ENCODE peak calls at places on chromosomes 12 and 14, in ten cellular contexts. One of them, this sample, is unnamed.

GRCh38 chr14:40309124-40309523 is 876.9 kb upstream of the FBXO33 start:
- DNase-seq in upper lobe of left lung: no peak
- DNase-seq in RWPE2: no peak
- DNase-seq in endothelial cell: no peak
- DNase-seq in HL-60: no peak
- DNase-seq in PC-9: no peak
- DNase-seq in type B pancreatic cell: no peak
- DNase-seq in AG04449: no peak
- DNase-seq in WTC11: no peak
- DNase-seq in fibroblast of mammary gland: no peak
- DNase-seq in this sample: no peak

GRCh38 chr14:30620178-30620577 is 1.9 kb upstream of the SCFD1 start:
- DNase-seq in upper lobe of left lung: no peak
- DNase-seq in RWPE2: no peak
- DNase-seq in endothelial cell: no peak
- DNase-seq in HL-60: no peak
- DNase-seq in PC-9: no peak
- DNase-seq in type B pancreatic cell: no peak
- DNase-seq in AG04449: peak
- DNase-seq in WTC11: no peak
- DNase-seq in fibroblast of mammary gland: peak
- DNase-seq in this sample: no peak

GRCh38 chr12:54439521-54440255 is 20.6 kb upstream of the ITGA5 start:
- DNase-seq in upper lobe of left lung: no peak
- DNase-seq in RWPE2: no peak
- DNase-seq in endothelial cell: no peak
- DNase-seq in HL-60: peak
- DNase-seq in PC-9: peak
- DNase-seq in type B pancreatic cell: no peak
- DNase-seq in AG04449: peak
- DNase-seq in WTC11: no peak
- DNase-seq in fibroblast of mammary gland: peak
- DNase-seq in this sample: no peak

GRCh38 chr12:75884465-75884985 is 147.1 kb downstream of the PHLDA1 start:
- DNase-seq in upper lobe of left lung: no peak
- DNase-seq in RWPE2: no peak
- DNase-seq in endothelial cell: no peak
- DNase-seq in HL-60: no peak
- DNase-seq in PC-9: no peak
- DNase-seq in type B pancreatic cell: no peak
- DNase-seq in AG04449: no peak
- DNase-seq in WTC11: no peak
- DNase-seq in fibroblast of mammary gland: no peak
- DNase-seq in this sample: no peak

GRCh38 chr14:20413785-20414117 is 450 bp upstream of the TEP1 start:
- DNase-seq in upper lobe of left lung: peak
- DNase-seq in RWPE2: no peak
- DNase-seq in endothelial cell: no peak
- DNase-seq in HL-60: no peak
- DNase-seq in PC-9: no peak
- DNase-seq in type B pancreatic cell: no peak
- DNase-seq in AG04449: no peak
- DNase-seq in WTC11: no peak
- DNase-seq in fibroblast of mammary gland: no peak
- DNase-seq in this sample: no peak

GRCh38 chr14:35341454-35342159 is 49.4 kb downstream of the PSMA6 start:
- DNase-seq in upper lobe of left lung: peak
- DNase-seq in RWPE2: peak
- DNase-seq in endothelial cell: no peak
- DNase-seq in HL-60: no peak
- DNase-seq in PC-9: peak
- DNase-seq in type B pancreatic cell: no peak
- DNase-seq in AG04449: no peak
- DNase-seq in WTC11: peak
- DNase-seq in fibroblast of mammary gland: peak
- DNase-seq in this sample: peak

GRCh38 chr12:104686196-104686595 is 229.4 kb downstream of the CHST11 start:
- DNase-seq in upper lobe of left lung: no peak
- DNase-seq in RWPE2: no peak
- DNase-seq in endothelial cell: no peak
- DNase-seq in HL-60: no peak
- DNase-seq in PC-9: no peak
- DNase-seq in type B pancreatic cell: no peak
- DNase-seq in AG04449: no peak
- DNase-seq in WTC11: no peak
- DNase-seq in fibroblast of mammary gland: peak
- DNase-seq in this sample: no peak

GRCh38 chr14:91277546-91278382 is 33.3 kb upstream of the GPR68 start:
- DNase-seq in upper lobe of left lung: no peak
- DNase-seq in RWPE2: no peak
- DNase-seq in endothelial cell: no peak
- DNase-seq in HL-60: no peak
- DNase-seq in PC-9: no peak
- DNase-seq in type B pancreatic cell: no peak
- DNase-seq in AG04449: no peak
- DNase-seq in WTC11: no peak
- DNase-seq in fibroblast of mammary gland: no peak
- DNase-seq in this sample: peak

GRCh38 chr14:32709072-32709471 is 229.6 kb upstream of the NPAS3 start:
- DNase-seq in upper lobe of left lung: no peak
- DNase-seq in RWPE2: no peak
- DNase-seq in endothelial cell: no peak
- DNase-seq in HL-60: no peak
- DNase-seq in PC-9: no peak
- DNase-seq in type B pancreatic cell: no peak
- DNase-seq in AG04449: no peak
- DNase-seq in WTC11: no peak
- DNase-seq in fibroblast of mammary gland: peak
- DNase-seq in this sample: no peak

GRCh38 chr14:92724516-92725340 is 23.7 kb downstream of the LGMN start:
- DNase-seq in upper lobe of left lung: peak
- DNase-seq in RWPE2: no peak
- DNase-seq in endothelial cell: no peak
- DNase-seq in HL-60: no peak
- DNase-seq in PC-9: no peak
- DNase-seq in type B pancreatic cell: no peak
- DNase-seq in AG04449: no peak
- DNase-seq in WTC11: no peak
- DNase-seq in fibroblast of mammary gland: peak
- DNase-seq in this sample: no peak

GRCh38 chr14:99520571-99521081 is 39.4 kb downstream of the CCNK start:
- DNase-seq in upper lobe of left lung: no peak
- DNase-seq in RWPE2: peak
- DNase-seq in endothelial cell: no peak
- DNase-seq in HL-60: no peak
- DNase-seq in PC-9: no peak
- DNase-seq in type B pancreatic cell: no peak
- DNase-seq in AG04449: no peak
- DNase-seq in WTC11: peak
- DNase-seq in fibroblast of mammary gland: no peak
- DNase-seq in this sample: peak

GRCh38 chr12:24510581-24511125 is 438.2 kb downstream of the BCAT1 start:
- DNase-seq in upper lobe of left lung: no peak
- DNase-seq in RWPE2: no peak
- DNase-seq in endothelial cell: no peak
- DNase-seq in HL-60: no peak
- DNase-seq in PC-9: no peak
- DNase-seq in type B pancreatic cell: no peak
- DNase-seq in AG04449: no peak
- DNase-seq in WTC11: no peak
- DNase-seq in fibroblast of mammary gland: no peak
- DNase-seq in this sample: no peak

GRCh38 chr12:121795029-121795977 is 1.8 kb upstream of the RHOF start:
- DNase-seq in upper lobe of left lung: peak
- DNase-seq in RWPE2: peak
- DNase-seq in endothelial cell: peak
- DNase-seq in HL-60: peak
- DNase-seq in PC-9: peak
- DNase-seq in type B pancreatic cell: peak
- DNase-seq in AG04449: no peak
- DNase-seq in WTC11: peak
- DNase-seq in fibroblast of mammary gland: peak
- DNase-seq in this sample: no peak

GRCh38 chr12:79688376-79689040 is 2.3 kb downstream of the PAWR start:
- DNase-seq in upper lobe of left lung: no peak
- DNase-seq in RWPE2: no peak
- DNase-seq in endothelial cell: no peak
- DNase-seq in HL-60: no peak
- DNase-seq in PC-9: no peak
- DNase-seq in type B pancreatic cell: no peak
- DNase-seq in AG04449: no peak
- DNase-seq in WTC11: no peak
- DNase-seq in fibroblast of mammary gland: peak
- DNase-seq in this sample: no peak

GRCh38 chr14:71138236-71139057 is 231.2 kb downstream of the PCNX1 start:
- DNase-seq in upper lobe of left lung: no peak
- DNase-seq in RWPE2: no peak
- DNase-seq in endothelial cell: no peak
- DNase-seq in HL-60: no peak
- DNase-seq in PC-9: no peak
- DNase-seq in type B pancreatic cell: no peak
- DNase-seq in AG04449: no peak
- DNase-seq in WTC11: no peak
- DNase-seq in fibroblast of mammary gland: peak
- DNase-seq in this sample: no peak

GRCh38 chr14:77347746-77348145 is 26.9 kb downstream of the GSTZ1 start:
- DNase-seq in upper lobe of left lung: no peak
- DNase-seq in RWPE2: no peak
- DNase-seq in endothelial cell: no peak
- DNase-seq in HL-60: no peak
- DNase-seq in PC-9: no peak
- DNase-seq in type B pancreatic cell: no peak
- DNase-seq in AG04449: no peak
- DNase-seq in WTC11: no peak
- DNase-seq in fibroblast of mammary gland: no peak
- DNase-seq in this sample: no peak

GRCh38 chr14:93960108-93960475 is 16.3 kb downstream of the ASB2 start:
- DNase-seq in upper lobe of left lung: no peak
- DNase-seq in RWPE2: no peak
- DNase-seq in endothelial cell: no peak
- DNase-seq in HL-60: no peak
- DNase-seq in PC-9: peak
- DNase-seq in type B pancreatic cell: no peak
- DNase-seq in AG04449: no peak
- DNase-seq in WTC11: no peak
- DNase-seq in fibroblast of mammary gland: no peak
- DNase-seq in this sample: no peak

GRCh38 chr14:105474478-105475268 is at the start of gene CRIP2:
- DNase-seq in upper lobe of left lung: no peak
- DNase-seq in RWPE2: no peak
- DNase-seq in endothelial cell: peak
- DNase-seq in HL-60: no peak
- DNase-seq in PC-9: no peak
- DNase-seq in type B pancreatic cell: no peak
- DNase-seq in AG04449: no peak
- DNase-seq in WTC11: no peak
- DNase-seq in fibroblast of mammary gland: no peak
- DNase-seq in this sample: no peak
- TF ChIP-seq CTCF in upper lobe of left lung: no peak
- TF ChIP-seq CTCF in RWPE2: peak
- TF ChIP-seq CTCF in endothelial cell: no peak
- TF ChIP-seq CTCF in HL-60: no peak
- TF ChIP-seq CTCF in PC-9: no peak
- TF ChIP-seq CTCF in type B pancreatic cell: no peak
- TF ChIP-seq CTCF in AG04449: no peak
- TF ChIP-seq CTCF in WTC11: no peak
- TF ChIP-seq CTCF in fibroblast of mammary gland: no peak
- TF ChIP-seq CTCF in this sample: no peak

DNA sequence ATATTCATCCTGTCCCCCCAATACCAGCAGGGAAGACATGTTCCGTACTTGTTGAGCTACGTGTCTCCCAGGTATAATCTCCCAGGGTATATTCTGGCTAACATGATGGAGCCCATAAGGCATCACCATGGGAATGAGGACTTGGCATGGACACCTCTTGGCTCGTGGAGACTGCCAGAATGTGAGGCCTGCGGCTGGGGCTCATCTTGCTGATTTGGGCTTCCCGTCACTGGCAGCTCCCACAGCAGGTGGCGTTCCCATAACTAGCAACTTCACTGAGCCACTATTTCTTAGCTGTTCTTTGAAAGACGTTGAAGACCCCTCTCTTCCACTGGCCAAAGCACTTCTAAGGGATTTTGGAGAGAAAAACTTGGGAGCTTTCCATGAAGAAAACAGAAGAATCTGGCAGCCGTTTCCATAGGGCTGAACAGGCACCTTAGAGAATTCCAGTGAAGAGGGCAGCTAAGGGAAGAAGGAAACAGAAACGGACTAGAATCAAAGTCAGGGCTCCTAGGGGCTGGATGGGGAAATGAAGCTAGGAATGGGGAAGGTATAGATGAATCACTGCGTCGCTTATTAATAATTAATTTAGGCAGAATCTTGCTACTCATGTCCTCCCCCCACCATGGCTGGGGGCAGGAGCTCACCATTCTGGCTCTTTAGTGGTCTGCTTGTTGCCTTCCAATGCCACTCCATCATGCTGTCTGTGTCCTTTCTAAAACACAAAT is 39.7 kb upstream of the FOS start:
- DNase-seq in upper lobe of left lung: no peak
- DNase-seq in RWPE2: no peak
- DNase-seq in endothelial cell: no peak
- DNase-seq in HL-60: no peak
- DNase-seq in PC-9: no peak
- DNase-seq in type B pancreatic cell: no peak
- DNase-seq in AG04449: no peak
- DNase-seq in WTC11: no peak
- DNase-seq in fibroblast of mammary gland: no peak
- DNase-seq in this sample: no peak
- TF ChIP-seq CTCF in upper lobe of left lung: no peak
- TF ChIP-seq CTCF in RWPE2: no peak
- TF ChIP-seq CTCF in endothelial cell: no peak
- TF ChIP-seq CTCF in HL-60: no peak
- TF ChIP-seq CTCF in PC-9: no peak
- TF ChIP-seq CTCF in type B pancreatic cell: no peak
- TF ChIP-seq CTCF in AG04449: no peak
- TF ChIP-seq CTCF in WTC11: no peak
- TF ChIP-seq CTCF in fibroblast of mammary gland: no peak
- TF ChIP-seq CTCF in this sample: no peak

GRCh38 chr12:116136340-116136739 is 141.2 kb downstream of the MED13L start:
- DNase-seq in upper lobe of left lung: no peak
- DNase-seq in RWPE2: no peak
- DNase-seq in endothelial cell: no peak
- DNase-seq in HL-60: no peak
- DNase-seq in PC-9: no peak
- DNase-seq in type B pancreatic cell: no peak
- DNase-seq in AG04449: no peak
- DNase-seq in WTC11: no peak
- DNase-seq in fibroblast of mammary gland: peak
- DNase-seq in this sample: no peak
- TF ChIP-seq CTCF in upper lobe of left lung: no peak
- TF ChIP-seq CTCF in RWPE2: no peak
- TF ChIP-seq CTCF in endothelial cell: no peak
- TF ChIP-seq CTCF in HL-60: no peak
- TF ChIP-seq CTCF in PC-9: no peak
- TF ChIP-seq CTCF in type B pancreatic cell: no peak
- TF ChIP-seq CTCF in AG04449: no peak
- TF ChIP-seq CTCF in WTC11: no peak
- TF ChIP-seq CTCF in fibroblast of mammary gland: no peak
- TF ChIP-seq CTCF in this sample: no peak

DNA sequence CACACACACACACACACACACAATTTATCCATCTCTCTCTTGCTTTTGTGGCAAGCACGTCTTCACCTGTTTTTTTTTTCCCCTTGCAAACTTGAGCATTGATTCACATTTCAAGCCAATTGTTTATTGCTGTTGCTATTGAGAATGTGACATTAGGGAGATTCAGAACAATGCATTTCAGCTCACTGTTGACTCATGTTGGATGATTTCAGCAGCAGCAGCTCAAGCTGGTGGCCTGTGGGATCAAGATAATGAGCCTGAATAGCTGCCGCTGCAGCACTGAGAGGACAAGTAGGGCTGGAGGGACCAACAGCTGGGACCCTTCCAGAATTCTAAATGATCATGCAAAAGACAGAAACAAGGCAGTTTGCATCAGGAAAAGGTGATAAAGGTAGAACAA is 129.0 kb downstream of the SNAPC1 start:
- DNase-seq in upper lobe of left lung: no peak
- DNase-seq in RWPE2: no peak
- DNase-seq in endothelial cell: peak
- DNase-seq in HL-60: no peak
- DNase-seq in PC-9: peak
- DNase-seq in type B pancreatic cell: no peak
- DNase-seq in AG04449: no peak
- DNase-seq in WTC11: no peak
- DNase-seq in fibroblast of mammary gland: peak
- DNase-seq in this sample: no peak
- TF ChIP-seq CTCF in upper lobe of left lung: no peak
- TF ChIP-seq CTCF in RWPE2: no peak
- TF ChIP-seq CTCF in endothelial cell: no peak
- TF ChIP-seq CTCF in HL-60: no peak
- TF ChIP-seq CTCF in PC-9: no peak
- TF ChIP-seq CTCF in type B pancreatic cell: no peak
- TF ChIP-seq CTCF in AG04449: no peak
- TF ChIP-seq CTCF in WTC11: no peak
- TF ChIP-seq CTCF in fibroblast of mammary gland: no peak
- TF ChIP-seq CTCF in this sample: no peak